ENCODE peak calls at places on chromosomes 16 and 17, in four cellular contexts. C is EL; E is stimulated activated CD4-positive, alpha-beta T cell treated with anti-CD3 and anti-CD28 coated beads, Interleukin-4, amount 100 ng/mL, for 1 hour; R is left colon. W is an unnamed sample.

GRCh38 chr17:57391076-57391825 is 134.9 kb downstream of the MSI2 start:
- DNase-seq in C (no peak), E (no peak), R (no peak), W (no peak)

GRCh38 chr16:56195151-56195550 is 3.9 kb downstream of the GNAO1 start:
- DNase-seq in C (peak; percentile 32), E (no peak), R (no peak), W (no peak)

GRCh38 chr16:48907906-48908634 is 298.1 kb upstream of the N4BP1 start:
- DNase-seq in C (no peak), E (no peak), R (no peak), W (peak; percentile 34)

GRCh38 chr17:6476834-6477210 is 32.6 kb downstream of the PIMREG start:
- DNase-seq in C (no peak), E (no peak), R (no peak), W (no peak)

GRCh38 chr17:65855245-65855644 is 293.8 kb upstream of the AXIN2 start:
- DNase-seq in C (peak; percentile 55), E (no peak), R (no peak), W (peak; percentile 92)

GRCh38 chr17:39750131-39751015 is 12.6 kb downstream of the GRB7 start:
- DNase-seq in C (no peak), E (no peak), R (no peak), W (peak; percentile 20)

GRCh38 chr16:79267781-79268180 is 332.8 kb downstream of the MAF start:
- DNase-seq in C (no peak), E (peak; percentile 46), R (no peak), W (no peak)

GRCh38 chr17:45228121-45228941 is 6.6 kb downstream of the FMNL1 start:
- DNase-seq in C (no peak), E (no peak), R (peak; percentile 27), W (no peak)

GRCh38 chr16:85460983-85461813 is 151.9 kb upstream of the GSE1 start:
- DNase-seq in C (peak; percentile 60), E (no peak), R (no peak), W (peak; percentile 3)

GRCh38 chr16:10938321-10938720 is 3.9 kb downstream of the DEXI start:
- DNase-seq in C (no peak), E (no peak), R (no peak), W (no peak)

GRCh38 chr17:9434502-9435113 is 141.0 kb downstream of the STX8 start:
- DNase-seq in C (no peak), E (no peak), R (peak; percentile 18), W (peak; percentile 24)

GRCh38 chr16:22313876-22314470 is 16.8 kb downstream of the POLR3E start:
- DNase-seq in C (no peak), E (no peak), R (no peak), W (no peak)

GRCh38 chr16:81251871-81252270 is 13.4 kb downstream of the BCO1 start:
- DNase-seq in C (peak; percentile 37), E (no peak), R (no peak), W (no peak)

W was measured in mammary epithelial cell.